ENCODE peak calls at places on chromosomes 4 and X, in ten cellular contexts. B, P, G, L, R, M, Q, F, U and V are unnamed samples.

GRCh38 chr4:39883645-39884044 is 94.1 kb downstream of the PDS5A start:
- DNase-seq in B (no peak), P (no peak), G (no peak), L (no peak), R (no peak), M (no peak), Q (no peak), F (no peak), U (no peak), V (no peak)

GRCh38 chr4:40630335-40631021 is 814 bp upstream of the RBM47 start:
- DNase-seq in B (peak; percentile 69), P (peak; percentile 21), G (no peak), L (peak; percentile 83), R (peak; percentile 94), M (peak; percentile 14), Q (peak; percentile 44), F (no peak), U (no peak), V (no peak)

GRCh38 chr4:85909851-85910250 is 434.9 kb downstream of the ARHGAP24 start:
- DNase-seq in B (no peak), P (no peak), G (no peak), L (no peak), R (no peak), M (peak; percentile 17), Q (no peak), F (no peak), U (no peak), V (no peak)

GRCh38 chrX:130716822-130717405 is 186.1 kb downstream of the ENOX2 start:
- DNase-seq in B (peak; percentile 19), P (no peak), G (no peak), L (no peak), R (no peak), M (no peak), Q (no peak), F (no peak), U (no peak), V (no peak)

GRCh38 chr4:183960021-183960420 is 54.9 kb downstream of the STOX2 start:
- DNase-seq in B (peak; percentile 39), P (peak; percentile 78), G (peak; percentile 19), L (no peak), R (peak; percentile 70), M (peak; percentile 73), Q (no peak), F (peak; percentile 47), U (no peak), V (no peak)

GRCh38 chrX:103446665-103447302 is 70.4 kb downstream of the BEX3 start:
- DNase-seq in B (peak; percentile 28), P (no peak), G (no peak), L (no peak), R (peak; percentile 80), M (no peak), Q (no peak), F (no peak), U (peak; percentile 31), V (no peak)

GRCh38 chrX:137052641-137053235 is 18.9 kb upstream of the GPR101 start:
- DNase-seq in B (no peak), P (peak; percentile 35), G (no peak), L (no peak), R (peak; percentile 15), M (no peak), Q (no peak), F (no peak), U (no peak), V (peak; percentile 17)

GRCh38 chr4:184396570-184397515 is 77.5 kb downstream of the IRF2 start:
- DNase-seq in B (no peak), P (no peak), G (no peak), L (no peak), R (no peak), M (no peak), Q (no peak), F (no peak), U (no peak), V (no peak)

GRCh38 chrX:40299502-40300118 is 201.9 kb upstream of the BCOR start:
- DNase-seq in B (no peak), P (no peak), G (no peak), L (no peak), R (no peak), M (no peak), Q (no peak), F (no peak), U (no peak), V (no peak)

GRCh38 chr4:40587826-40588225 is 41.8 kb downstream of the RBM47 start:
- DNase-seq in B (peak; percentile 52), P (no peak), G (peak; percentile 94), L (no peak), R (no peak), M (no peak), Q (peak; percentile 41), F (no peak), U (no peak), V (no peak)

GRCh38 chr4:95000076-95000648 is 242.4 kb downstream of the BMPR1B start:
- DNase-seq in B (no peak), P (no peak), G (peak; percentile 55), L (no peak), R (no peak), M (no peak), Q (no peak), F (no peak), U (no peak), V (no peak)

GRCh38 chr4:83386931-83387897 is 52.6 kb upstream of the HPSE start:
- DNase-seq in B (no peak), P (no peak), G (peak; percentile 7), L (no peak), R (peak; percentile 47), M (no peak), Q (no peak), F (no peak), U (no peak), V (no peak)

GRCh38 chr4:107835409-107835808 is 10.7 kb downstream of the SGMS2 start:
- DNase-seq in B (no peak), P (no peak), G (no peak), L (no peak), R (no peak), M (no peak), Q (no peak), F (no peak), U (no peak), V (no peak)

GRCh38 chrX:49838374-49838773 is 9.3 kb downstream of the PAGE4 start:
- DNase-seq in B (peak; percentile 43), P (peak; percentile 52), G (peak; percentile 43), L (no peak), R (peak; percentile 51), M (no peak), Q (no peak), F (no peak), U (no peak), V (no peak)

GRCh38 chr4:180336494-180337090 is 1906.6 kb upstream of the TENM3 start:
- DNase-seq in B (peak; percentile 29), P (no peak), G (no peak), L (no peak), R (no peak), M (no peak), Q (no peak), F (no peak), U (no peak), V (no peak)

GRCh38 chr4:95541889-95542607 is 6.7 kb downstream of the UNC5C start:
- DNase-seq in B (no peak), P (no peak), G (no peak), L (no peak), R (no peak), M (no peak), Q (no peak), F (no peak), U (no peak), V (no peak)

GRCh38 chrX:119759333-119759766 is 962 bp downstream of the SOWAHD start:
- DNase-seq in B (no peak), P (peak; percentile 29), G (no peak), L (no peak), R (peak; percentile 29), M (no peak), Q (no peak), F (no peak), U (no peak), V (no peak)
- H3K4me3 ChIP-seq in B (no peak overlapping the region), P (no peak overlapping the region), G (no peak overlapping the region), L (no peak overlapping the region), R (peak overlapping the region; percentile 65), M (peak overlapping the region; percentile 56), Q (peak overlapping the region; percentile 56), F (peak overlapping the region; percentile 55), U (no peak overlapping the region), V (no peak overlapping the region)

GRCh38 chr4:117623321-117623720 is 411.0 kb upstream of the NDST3 start:
- DNase-seq in B (no peak), P (no peak), G (no peak), L (no peak), R (no peak), M (no peak), Q (no peak), F (no peak), U (no peak), V (no peak)
- H3K36me3 ChIP-seq in B (no peaks in the 10 kb centered on the region), P (no peaks in the 10 kb centered on the region), G (no peaks in the 10 kb centered on the region), L (no peaks in the 10 kb centered on the region), R (no peaks in the 10 kb centered on the region), M (no peaks in the 10 kb centered on the region), Q (no peaks in the 10 kb centered on the region), F (no peaks in the 10 kb centered on the region), U (no peaks in the 10 kb centered on the region), V (no peaks in the 10 kb centered on the region)

GRCh38 chr4:4858527-4858926 is 938 bp upstream of the MSX1 start:
- DNase-seq in B (no peak), P (no peak), G (no peak), L (no peak), R (no peak), M (no peak), Q (no peak), F (no peak), U (no peak), V (no peak)
- H3K4me3 ChIP-seq in B (peak overlapping the region; percentile 9), P (no peak overlapping the region), G (peak overlapping the region; percentile 88), L (no peak overlapping the region), R (peak overlapping the region; percentile 15), M (peak overlapping the region; percentile 87), Q (peak overlapping the region; percentile 62), F (no peak overlapping the region), U (no peak overlapping the region), V (no peak overlapping the region)

GRCh38 chr4:84672177-84672576 is 89.2 kb downstream of the CDS1 start:
- DNase-seq in B (no peak), P (no peak), G (no peak), L (no peak), R (no peak), M (no peak), Q (no peak), F (no peak), U (no peak), V (no peak)
- H3K36me3 ChIP-seq in B (no peaks in the 10 kb centered on the region), P (peaks cover 61% of the 10 kb centered on the region), G (peaks cover 73% of the 10 kb centered on the region), L (peaks cover 34% of the 10 kb centered on the region), R (peaks cover 11% of the 10 kb centered on the region), M (peaks cover 40% of the 10 kb centered on the region), Q (peaks cover 85% of the 10 kb centered on the region), F (peaks cover 3% of the 10 kb centered on the region), U (no peaks in the 10 kb centered on the region), V (no peaks in the 10 kb centered on the region)

GRCh38 chrX:79336869-79337815 is 30.0 kb downstream of the ITM2A start:
- DNase-seq in B (no peak), P (no peak), G (no peak), L (no peak), R (no peak), M (no peak), Q (no peak), F (no peak), U (peak; percentile 34), V (no peak)
- H3K4me3 ChIP-seq in B (no peak overlapping the region), P (no peak overlapping the region), G (no peak overlapping the region), L (no peak overlapping the region), R (no peak overlapping the region), M (peak overlapping the region; percentile 35), Q (no peak overlapping the region), F (no peak overlapping the region), U (peak overlapping the region; percentile 22), V (peak overlapping the region; percentile 48)